ENCODE peak calls at places on chromosomes 12 and 14, in seven cellular contexts. Q, K, U, P, B, C and I are unnamed samples.

GRCh38 chr14:63478024-63478423 is 65.2 kb downstream of the PPP2R5E start:
- DNase-seq in Q (no peak), K (no peak), U (peak), P (no peak), B (peak), C (no peak), I (no peak)

GRCh38 chr14:90796319-90796718 is 19.9 kb downstream of the TTC7B start:
- DNase-seq in Q (no peak), K (no peak), U (no peak), P (no peak), B (no peak), C (no peak), I (no peak)

GRCh38 chr12:125515887-125516286 is 450.7 kb downstream of the AACS start:
- DNase-seq in Q (no peak), K (no peak), U (no peak), P (no peak), B (no peak), C (no peak), I (no peak)

GRCh38 chr12:98750511-98750910 is 105.4 kb downstream of the APAF1 start:
- DNase-seq in Q (peak), K (no peak), U (no peak), P (no peak), B (no peak), C (no peak), I (peak)

GRCh38 chr12:71710276-71711125 is 24.6 kb downstream of the TMEM19 start:
- DNase-seq in Q (peak), K (peak), U (no peak), P (no peak), B (no peak), C (peak), I (peak)

GRCh38 chr12:109693653-109694224 is 19.9 kb upstream of the FAM222A start:
- DNase-seq in Q (no peak), K (no peak), U (no peak), P (no peak), B (no peak), C (no peak), I (no peak)

GRCh38 chr14:89540830-89541470 is 123.9 kb upstream of the FOXN3 start:
- DNase-seq in Q (peak), K (no peak), U (no peak), P (no peak), B (no peak), C (peak), I (peak)

GRCh38 chr12:119208626-119209061 is 29.9 kb downstream of the HSPB8 start:
- DNase-seq in Q (peak), K (no peak), U (no peak), P (peak), B (no peak), C (peak), I (peak)

GRCh38 chr14:80215081-80215480 is 3.8 kb upstream of the DIO2 start:
- DNase-seq in Q (peak), K (no peak), U (no peak), P (no peak), B (no peak), C (no peak), I (peak)

GRCh38 chr14:104224516-104225281 is 86.3 kb downstream of the KIF26A start:
- DNase-seq in Q (no peak), K (no peak), U (no peak), P (peak), B (peak), C (no peak), I (no peak)

GRCh38 chr12:46659032-46659703 is 166.6 kb downstream of the SLC38A4 start:
- DNase-seq in Q (peak), K (no peak), U (no peak), P (peak), B (no peak), C (peak), I (peak)
- H2AFZ ChIP-seq in Q (peak), K (no peak), U (no peak), P (peak), B (no peak), C (peak), I (peak)

DNA sequence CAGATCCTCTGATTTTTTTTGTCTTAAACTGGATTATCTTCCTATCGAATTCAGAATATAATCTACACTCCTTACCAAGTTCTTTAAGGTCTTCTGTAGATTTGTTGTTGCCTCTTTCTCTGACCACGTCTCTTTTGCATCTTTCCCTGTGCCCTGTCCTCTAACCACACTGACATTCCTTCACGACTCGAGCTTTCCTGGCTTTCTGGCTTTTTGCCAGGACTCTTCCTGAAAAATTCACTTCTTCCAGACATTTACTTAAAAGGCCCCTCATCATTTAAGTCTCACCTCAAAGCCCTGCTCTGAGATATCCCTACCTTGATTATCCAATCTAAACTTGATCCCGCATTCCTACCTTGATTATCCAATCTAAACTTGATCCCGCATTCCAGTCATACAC is 422.3 kb upstream of the DCN start:
- DNase-seq in Q (no peak), K (no peak), U (no peak), P (no peak), B (no peak), C (no peak), I (no peak)
- H2AFZ ChIP-seq in Q (no peak), K (no peak), U (no peak), P (no peak), B (no peak), C (no peak), I (no peak)

GRCh38 chr12:123010110-123010509 is 29.6 kb downstream of the ARL6IP4 start:
- DNase-seq in Q (no peak), K (no peak), U (no peak), P (no peak), B (no peak), C (no peak), I (no peak)

GRCh38 chr12:123017753-123018152 is 37.3 kb downstream of the ARL6IP4 start:
- DNase-seq in Q (no peak), K (no peak), U (no peak), P (no peak), B (no peak), C (no peak), I (no peak)

GRCh38 chr12:123011701-123012100 is 31.2 kb downstream of the ARL6IP4 start:
- DNase-seq in Q (no peak), K (no peak), U (no peak), P (no peak), B (no peak), C (no peak), I (no peak)

GRCh38 chr12:123010681-123011080 is 30.2 kb downstream of the ARL6IP4 start:
- DNase-seq in Q (no peak), K (no peak), U (no peak), P (peak), B (no peak), C (no peak), I (no peak)

DNA sequence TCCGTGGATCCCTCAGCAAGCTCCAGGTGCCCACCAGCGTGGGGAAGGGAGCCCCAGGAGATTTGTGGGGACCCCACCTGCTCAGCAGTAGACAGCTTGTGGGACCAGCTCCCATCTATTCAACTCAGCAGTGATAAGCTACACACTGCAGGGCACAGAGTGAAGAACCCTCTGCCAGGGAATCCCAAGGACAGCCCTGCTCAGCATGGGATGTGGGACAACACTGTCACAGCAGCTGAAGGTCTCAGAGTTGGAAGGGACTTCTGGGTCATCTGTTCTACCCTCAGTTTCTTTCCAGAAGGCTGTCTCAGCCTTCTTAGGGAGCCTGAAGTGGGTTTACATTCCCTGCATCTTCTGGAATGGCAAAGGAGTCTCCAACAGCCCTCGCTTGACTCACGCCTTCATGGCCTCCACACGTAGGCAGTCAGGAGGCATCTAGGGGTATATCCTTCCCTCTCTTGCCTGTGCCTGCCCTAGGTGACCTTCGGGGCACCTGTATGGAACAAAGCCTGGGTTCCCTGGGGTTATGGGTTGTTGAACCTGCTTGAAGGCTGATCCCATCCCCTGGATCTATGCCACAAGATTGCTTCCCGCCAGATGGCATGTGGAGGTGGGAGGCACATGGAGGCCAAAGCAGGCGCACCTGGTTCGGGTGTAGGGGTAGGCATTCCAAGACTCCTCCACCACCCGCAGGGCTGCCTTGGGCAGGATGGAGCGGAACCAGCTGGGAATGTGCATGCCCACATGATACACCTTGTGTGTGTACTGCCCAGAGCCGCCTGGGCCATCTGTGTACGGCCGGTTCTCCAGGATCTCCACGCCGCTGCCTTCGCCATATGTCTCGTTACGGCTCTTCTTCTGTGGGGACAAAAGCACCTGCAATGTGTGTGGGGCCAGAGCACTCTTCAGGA is 33.0 kb downstream of the ARL6IP4 start:
- DNase-seq in Q (no peak), K (no peak), U (no peak), P (no peak), B (no peak), C (no peak), I (no peak)
- H2AFZ ChIP-seq in Q (no peak), K (no peak), U (no peak), P (no peak), B (no peak), C (no peak), I (no peak)

DNA sequence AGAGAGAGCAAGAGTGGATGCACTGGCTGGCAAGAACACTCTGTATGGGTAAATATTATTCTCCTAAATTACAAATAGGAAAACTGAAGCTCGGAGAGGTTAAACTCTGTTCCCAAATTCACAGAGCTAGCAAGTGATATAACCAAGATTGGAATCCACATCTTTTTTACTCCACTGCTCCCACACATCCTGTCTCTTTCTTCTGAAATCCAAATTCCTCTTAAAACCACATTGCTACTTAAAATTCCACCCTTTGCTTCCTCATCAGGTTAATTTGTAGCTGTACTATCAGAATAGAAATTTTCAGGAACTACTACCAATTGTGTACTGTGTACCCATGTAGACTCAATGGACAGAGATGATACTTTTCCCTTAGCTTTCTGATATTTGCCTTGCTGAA is 74.4 kb downstream of the ARMH4 start:
- DNase-seq in Q (peak), K (no peak), U (no peak), P (no peak), B (no peak), C (peak), I (peak)
- H2AFZ ChIP-seq in Q (peak), K (no peak), U (no peak), P (no peak), B (no peak), C (no peak), I (peak)